ENCODE peak calls at places on chromosomes 1 and 21, in five cellular contexts. I is NCI-H2081, F is AG04449, C is fibroblast of the conjunctiva, E is iPS DF 19.7. O is an unnamed sample.
A peak's percentile ranks its signal among the peaks of the same experiment; 100 is the strongest.

GRCh38 chr1:29410476-29410875 is 174.2 kb downstream of the PTPRU start:
- DNase-seq in C (no peak), I (peak; percentile 82), F (no peak), E (no peak), O (peak; percentile 26)

GRCh38 chr1:22139066-22139594 is 3.8 kb downstream of the WNT4 start:
- DNase-seq in I (peak; percentile 59), C (no peak), E (no peak), F (no peak), O (no peak)

GRCh38 chr1:163472267-163472666 is 150.5 kb downstream of the NUF2 start:
- DNase-seq in I (peak; percentile 95), C (no peak), E (no peak), F (no peak), O (no peak)

GRCh38 chr1:22641906-22642636 is 1.4 kb upstream of the C1QC start:
- DNase-seq in F (no peak), C (no peak), E (no peak), I (peak; percentile 67), O (peak; percentile 97)

GRCh38 chr1:246270236-246270635 is 236.8 kb downstream of the SMYD3 start:
- DNase-seq in E (no peak), C (no peak), I (no peak), F (no peak), O (no peak)

GRCh38 chr1:244347942-244348341 is 103.8 kb downstream of the ADSS2 start:
- DNase-seq in F (no peak), C (no peak), I (peak; percentile 30), E (no peak), O (no peak)

GRCh38 chr1:212157252-212157651 is 121.7 kb downstream of the DTL start:
- DNase-seq in E (no peak), F (no peak), I (no peak), C (no peak), O (no peak)

GRCh38 chr1:211908951-211909350 is 78.4 kb upstream of the LPGAT1 start:
- DNase-seq in F (no peak), E (no peak), C (no peak), I (no peak), O (no peak)

GRCh38 chr1:231800071-231800470 is 173.5 kb downstream of the DISC1 start:
- DNase-seq in I (no peak), F (no peak), E (no peak), C (no peak), O (no peak)

GRCh38 chr21:26506951-26507350 is 66.1 kb downstream of the CYYR1 start:
- DNase-seq in F (peak; percentile 37), C (peak; percentile 39), I (no peak), E (no peak), O (no peak)

GRCh38 chr1:112954945-112955677 is 885 bp downstream of the SLC16A1 start:
- DNase-seq in E (no peak), F (no peak), I (peak; percentile 44), C (no peak), O (peak; percentile 43)

GRCh38 chr1:205977348-205978014 is 25.7 kb downstream of the RAB7B start:
- DNase-seq in F (peak; percentile 66), E (no peak), I (peak; percentile 85), C (peak; percentile 76), O (peak; percentile 51)

GRCh38 chr1:11198851-11199628 is 9.9 kb downstream of the ANGPTL7 start:
- DNase-seq in E (no peak), F (no peak), I (peak; percentile 53), C (no peak), O (no peak)

O was measured in H1.